ENCODE peak calls at places on chromosomes 4 and X, in eight cellular contexts. L is RCC 7860; Y is coronary artery; J is stimulated activated CD4-positive, alpha-beta T cell treated with anti-CD3 and anti-CD28 coated beads, Interleukin-4, amount 100 ng/mL, for 24 hours; R is central memory CD4-positive, alpha-beta T cell; G is T follicular helper cell; H is fibroblast of lung; O is activated CD8-positive, alpha-beta memory T cell treated with anti-CD3 and anti-CD28 coated beads for 48 hours. W is an unnamed sample.

GRCh38 chr4:186249785-186250739 is 15.9 kb upstream of the F11 start:
- DNase-seq in L (no peak), G (no peak), J (no peak), H (peak), O (no peak), Y (no peak), R (no peak), W (no peak)

GRCh38 chrX:23008431-23009099 is 8.8 kb downstream of the DDX53 start:
- DNase-seq in L (peak), Y (no peak), O (no peak), H (peak), G (no peak), J (no peak), R (no peak), W (peak)

GRCh38 chr4:169228076-169228475 is 42.7 kb downstream of the SH3RF1 start:
- DNase-seq in Y (no peak), R (no peak), G (no peak), L (no peak), H (no peak), J (no peak), O (no peak), W (no peak)

GRCh38 chr4:53682908-53683307 is 91.6 kb upstream of the LNX1 start:
- DNase-seq in J (no peak), R (no peak), H (no peak), L (no peak), Y (no peak), G (no peak), O (no peak), W (no peak)

GRCh38 chr4:7559316-7559715 is 124.6 kb upstream of the PSAPL1 start:
- DNase-seq in O (no peak), H (no peak), J (no peak), Y (no peak), L (no peak), G (no peak), R (no peak), W (no peak)

GRCh38 chr4:140497776-140498636 is at the start of gene MGAT4D:
- DNase-seq in L (no peak), R (no peak), H (peak), O (no peak), Y (no peak), G (no peak), J (no peak), W (peak)

GRCh38 chr4:21136231-21136630 is 436.0 kb downstream of the PACRGL start:
- DNase-seq in J (no peak), R (no peak), H (no peak), O (no peak), L (no peak), G (no peak), Y (no peak), W (no peak)

GRCh38 chr4:1293531-1293941 is 3.8 kb downstream of the MAEA start:
- DNase-seq in Y (no peak), R (no peak), J (no peak), G (no peak), O (no peak), L (no peak), H (no peak), W (no peak)